ENCODE peak calls at places on chromosomes 16 and 17, in nine cellular contexts. M is mucosa of descending colon, X is HCT116, L is IMR-90, I is heart right ventricle, W is esophagus squamous epithelium, U is pancreas, V is transverse colon, P is AG09309. D is an unnamed sample.

GRCh38 chr17:62030264-62030663 is 34.8 kb downstream of the MED13 start:
- DNase-seq in M (no peak), U (no peak), I (no peak), W (no peak), P (no peak), X (no peak), V (no peak), L (no peak), D (no peak)

GRCh38 chr17:64213995-64214507 is 49.0 kb downstream of the TEX2 start:
- DNase-seq in W (no peak), L (no peak), V (no peak), M (no peak), X (no peak), U (no peak), I (no peak), P (no peak), D (no peak)

GRCh38 chr17:50817838-50818237 is 17.5 kb upstream of the WFIKKN2 start:
- DNase-seq in U (no peak), W (no peak), I (no peak), L (no peak), P (no peak), M (no peak), X (peak), V (no peak), D (no peak)

GRCh38 chr17:79546386-79546785 is 64.5 kb downstream of the RBFOX3 start:
- DNase-seq in I (no peak), W (no peak), P (no peak), V (no peak), L (no peak), U (no peak), X (no peak), M (no peak), D (no peak)

GRCh38 chr16:9793623-9794022 is 388.6 kb downstream of the GRIN2A start:
- DNase-seq in W (no peak), P (no peak), M (no peak), U (no peak), V (no peak), X (no peak), L (no peak), I (no peak), D (no peak)

GRCh38 chr17:43723697-43724359 is 34.8 kb downstream of the SOST start:
- DNase-seq in U (no peak), X (peak), P (no peak), V (no peak), L (peak), I (no peak), M (no peak), W (no peak), D (no peak)

GRCh38 chr16:48318630-48319029 is 66.6 kb downstream of the SIAH1 start:
- DNase-seq in X (no peak), L (peak), V (peak), W (no peak), P (no peak), I (peak), M (peak), U (no peak), D (peak)

GRCh38 chr17:44043326-44043725 is 23.1 kb downstream of the LSM12 start:
- DNase-seq in M (no peak), P (peak), U (no peak), I (no peak), V (no peak), W (no peak), L (peak), X (no peak), D (no peak)

GRCh38 chr16:48098472-48098871 is 57.3 kb downstream of the ABCC12 start:
- DNase-seq in W (no peak), V (no peak), M (no peak), P (no peak), U (no peak), I (no peak), L (peak), X (no peak), D (no peak)

GRCh38 chr16:66649636-66650205 is 45.2 kb downstream of the CMTM3 start:
- DNase-seq in U (no peak), L (no peak), X (no peak), I (no peak), P (no peak), W (no peak), V (peak), M (peak), D (no peak)

GRCh38 chr16:29745853-29746345 is at the start of gene C16orf54:
- DNase-seq in P (no peak), U (no peak), W (peak), M (peak), X (no peak), V (peak), I (peak), L (no peak), D (peak)

GRCh38 chr17:32123782-32124181 is 18.5 kb upstream of the RHOT1 start:
- DNase-seq in M (no peak), X (no peak), V (no peak), P (no peak), U (no peak), W (no peak), L (peak), I (no peak), D (no peak)

GRCh38 chr17:79754359-79754758 is 23.6 kb upstream of the CBX2 start:
- DNase-seq in M (no peak), V (no peak), W (no peak), X (no peak), U (no peak), P (no peak), L (no peak), I (no peak), D (no peak)

GRCh38 chr17:78659546-78659945 is 82.3 kb upstream of the DNAH17 start:
- DNase-seq in L (no peak), M (no peak), P (no peak), U (no peak), I (no peak), V (no peak), X (no peak), W (no peak), D (no peak)

GRCh38 chr17:80860703-80861359 is 130.8 kb upstream of the CHMP6 start:
- DNase-seq in M (no peak), X (no peak), V (no peak), W (no peak), P (no peak), L (no peak), I (no peak), U (no peak), D (no peak)

GRCh38 chr17:80857721-80858171 is 133.9 kb upstream of the CHMP6 start:
- DNase-seq in X (no peak), L (no peak), I (no peak), V (no peak), P (no peak), U (no peak), W (no peak), M (no peak), D (no peak)

GRCh38 chr17:80860101-80860671 is 131.5 kb upstream of the CHMP6 start:
- DNase-seq in M (no peak), W (no peak), V (peak), P (no peak), L (no peak), U (no peak), I (no peak), X (no peak), D (no peak)

GRCh38 chr17:80858301-80859003 is 133.2 kb upstream of the CHMP6 start:
- DNase-seq in I (no peak), W (no peak), U (no peak), P (no peak), M (no peak), V (no peak), L (peak), X (no peak), D (no peak)

DNA sequence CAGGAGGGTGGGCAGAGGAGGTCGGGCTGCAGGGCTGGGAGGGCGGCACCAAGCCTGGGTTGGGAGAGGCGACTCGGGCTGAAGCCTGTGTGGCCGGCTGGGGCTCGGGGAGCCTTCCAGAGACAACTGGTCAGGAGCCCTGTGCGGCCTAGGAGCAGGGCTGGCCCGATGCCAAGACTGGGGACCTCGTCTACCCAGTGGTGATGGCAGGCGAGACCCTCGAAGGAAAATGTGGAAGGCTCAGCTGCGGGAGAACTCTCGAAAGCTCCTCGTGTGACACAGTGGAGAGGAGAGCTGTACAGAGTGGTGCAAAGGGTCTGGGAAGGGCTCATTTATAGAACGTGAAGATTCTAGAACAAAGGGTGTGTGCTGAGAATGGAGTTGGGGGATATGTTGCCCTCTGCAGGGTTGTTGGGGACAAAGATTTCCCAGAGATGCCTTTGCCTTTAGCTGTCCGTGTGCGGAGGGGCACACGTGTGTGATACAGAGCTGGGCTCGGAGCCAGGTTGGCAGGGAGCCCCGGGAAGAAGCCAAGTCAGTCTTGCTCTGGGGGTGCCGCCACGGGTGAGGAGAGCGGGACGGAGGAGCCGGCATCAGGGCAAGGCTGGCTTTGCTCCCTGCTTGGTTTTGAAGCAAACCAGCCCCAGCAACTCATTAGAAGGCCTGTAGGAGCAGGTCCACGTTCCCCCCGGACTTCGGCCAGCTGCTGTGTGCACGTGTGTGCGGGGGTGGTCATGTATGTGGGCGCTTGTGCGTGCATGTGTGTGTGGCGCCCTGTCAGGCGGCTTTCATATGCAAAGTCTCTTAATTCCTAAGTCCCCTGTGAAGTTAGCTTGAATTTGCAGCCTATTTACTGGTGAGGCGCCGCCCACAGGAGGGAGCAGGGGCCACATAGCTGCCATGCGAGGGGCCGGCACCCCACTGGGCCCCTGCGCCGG is 132.4 kb upstream of the CHMP6 start:
- DNase-seq in U (peak), P (peak), I (peak), L (peak), W (no peak), V (peak), X (no peak), M (peak), D (no peak)
- TF ChIP-seq CTCF in U (no peak), P (peak), I (peak), L (peak), W (no peak), V (no peak), X (no peak), M (no peak), D (no peak)

GRCh38 chr16:27495191-27495590 is 54.5 kb downstream of the GTF3C1 start:
- DNase-seq in I (no peak), L (peak), U (no peak), P (no peak), X (no peak), V (no peak), M (peak), W (no peak), D (no peak)
- H3K4me3 ChIP-seq in I (no peak), L (no peak), U (no peak), P (no peak), X (no peak), V (no peak), M (no peak), W (no peak), D (no peak)

GRCh38 chr17:67942810-67943209 is 53.5 kb downstream of the C17orf58 start:
- DNase-seq in I (no peak), V (no peak), P (no peak), X (no peak), M (no peak), L (peak), W (no peak), U (no peak), D (no peak)
- TF ChIP-seq CTCF in I (peak), V (peak), P (peak), X (peak), M (no peak), L (peak), W (peak), U (no peak), D (peak)

DNA sequence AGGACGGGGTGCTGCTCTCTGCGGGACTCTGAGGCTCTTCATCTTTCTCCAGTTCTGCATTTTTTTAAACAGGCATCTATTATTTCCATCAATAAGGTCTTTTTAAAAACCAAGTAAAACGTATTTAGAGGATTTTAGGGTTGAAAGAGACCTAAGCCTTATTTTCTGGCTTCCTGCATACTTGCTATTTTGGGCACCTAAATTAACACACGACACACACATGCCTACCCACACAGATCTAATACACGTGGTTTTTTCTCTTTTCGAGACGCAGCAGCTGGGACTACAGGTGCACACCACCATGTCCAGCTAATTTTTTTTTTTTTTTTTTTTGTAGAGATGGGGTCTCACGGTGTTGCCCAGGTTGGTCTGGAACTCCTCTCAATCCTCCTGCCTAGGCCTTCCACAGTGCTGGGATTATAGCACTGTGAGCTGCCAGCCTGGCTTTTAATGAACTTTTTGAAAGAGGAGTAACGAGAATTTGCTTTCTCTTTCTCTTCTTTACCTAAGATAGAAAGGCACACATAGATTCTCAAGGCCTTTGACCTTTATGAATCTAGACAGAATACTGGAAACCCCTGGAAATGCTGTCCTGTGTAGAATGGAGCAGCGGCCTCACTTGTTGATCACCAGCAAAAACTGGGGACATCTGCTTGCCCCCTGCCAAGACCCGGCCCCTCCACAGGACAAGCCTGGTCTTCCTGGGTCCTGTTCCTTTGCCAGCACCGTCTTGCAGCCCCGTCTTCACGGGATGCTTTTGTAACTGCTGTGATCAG is 13.8 kb downstream of the DNAAF8 start:
- DNase-seq in P (no peak), W (no peak), X (no peak), L (no peak), M (no peak), I (no peak), U (no peak), V (no peak), D (no peak)
- H3K4me3 ChIP-seq in P (no peak), W (no peak), X (no peak), L (no peak), M (no peak), I (no peak), U (no peak), V (no peak), D (no peak)

GRCh38 chr16:84827131-84827574 is 7.4 kb downstream of the CRISPLD2 start:
- DNase-seq in V (no peak), P (no peak), M (no peak), I (no peak), W (no peak), U (no peak), L (peak), X (no peak), D (no peak)
- TF ChIP-seq CTCF in V (no peak), P (no peak), M (no peak), I (no peak), W (no peak), U (no peak), L (no peak), X (no peak), D (no peak)

DNA sequence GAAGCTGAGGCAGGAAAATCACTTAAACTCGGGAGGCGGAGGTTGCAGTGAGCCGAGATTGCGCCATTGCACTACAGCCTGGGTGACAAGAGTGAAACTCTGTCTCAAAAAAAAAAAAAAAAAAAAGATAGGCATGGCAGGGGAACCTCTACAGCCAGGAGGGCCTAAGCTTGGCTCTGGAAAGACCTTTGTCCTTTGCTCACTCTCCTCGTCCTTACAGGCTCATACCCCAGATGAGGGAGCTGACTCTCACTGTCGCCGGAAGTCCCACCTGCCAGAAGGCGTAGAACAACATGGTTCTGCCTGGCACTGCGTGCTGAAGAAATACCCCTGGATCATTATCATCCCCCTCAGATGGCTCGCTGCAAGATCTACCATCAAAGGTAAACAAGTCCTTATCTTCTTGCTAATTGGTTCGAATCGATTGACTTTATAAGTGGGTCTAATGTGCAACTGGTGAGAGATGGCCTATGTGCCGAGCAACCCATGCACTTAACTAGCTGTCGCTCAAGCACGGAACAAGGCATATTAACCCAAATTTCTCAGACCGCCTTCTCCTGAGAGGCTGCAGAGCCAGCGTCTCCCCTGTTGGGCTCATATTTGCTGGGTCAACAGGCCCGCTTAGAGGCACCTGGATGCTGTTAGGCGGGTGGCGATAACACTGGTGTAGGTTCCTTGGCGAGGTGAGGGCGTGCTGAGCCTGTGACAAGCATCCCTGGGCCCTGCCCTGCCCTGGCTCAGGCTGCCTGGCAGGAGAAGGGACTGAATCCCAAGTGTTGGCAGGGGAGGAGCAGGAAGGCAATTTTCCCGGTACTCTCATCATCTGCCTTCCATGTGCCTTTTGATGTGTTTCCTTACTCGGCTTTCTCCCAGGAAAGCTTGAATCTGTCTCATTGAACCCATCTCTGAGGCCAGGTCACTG is 29.6 kb downstream of the RTN4RL1 start:
- DNase-seq in I (no peak), P (no peak), W (no peak), L (no peak), U (no peak), M (no peak), V (no peak), X (no peak), D (no peak)
- H3K4me3 ChIP-seq in I (no peak), P (no peak), W (no peak), L (no peak), U (no peak), M (no peak), V (no peak), X (no peak), D (no peak)

GRCh38 chr16:23432176-23433128 is 20.5 kb downstream of the COG7 start:
- DNase-seq in U (no peak), I (no peak), W (no peak), V (no peak), X (no peak), L (peak), M (no peak), P (no peak), D (no peak)
- TF ChIP-seq CTCF in U (no peak), I (no peak), W (peak), V (no peak), X (no peak), L (peak), M (no peak), P (peak), D (no peak)